ENCODE peak calls at places on chromosomes 13 and 19, in nine cellular contexts. A is stimulated activated CD4-positive, alpha-beta T cell treated with anti-CD3 and anti-CD28 coated beads, Interleukin-15, amount 100 ng/mL, for 1 hour; X is fibroblast of the aortic adventitia; C is iris pigment epithelial cell; S is HFFc6; V is M059J; K is mesothelial cell of epicardium; Z is hypothalamus; R is ACHN. D is an unnamed sample.

GRCh38 chr13:40974460-40975407 is 44.4 kb downstream of the ELF1 start:
- DNase-seq in A (no peak), X (peak), C (peak), S (peak), V (peak), K (no peak), Z (no peak), R (peak), D (no peak)

GRCh38 chr19:48992571-48993174 is 436 bp downstream of the GYS1 start:
- DNase-seq in A (no peak), X (no peak), C (no peak), S (no peak), V (peak), K (no peak), Z (peak), R (peak), D (no peak)

GRCh38 chr19:48390188-48391099 is 907 bp downstream of the KDELR1 start:
- DNase-seq in A (peak), X (peak), C (peak), S (peak), V (peak), K (no peak), Z (peak), R (peak), D (peak)

GRCh38 chr13:73521970-73522549 is 463.3 kb downstream of the KLF5 start:
- DNase-seq in A (no peak), X (peak), C (no peak), S (no peak), V (no peak), K (no peak), Z (no peak), R (no peak), D (no peak)

GRCh38 chr13:33318744-33319143 is 33.2 kb upstream of the STARD13 start:
- DNase-seq in A (no peak), X (no peak), C (no peak), S (peak), V (no peak), K (no peak), Z (no peak), R (no peak), D (no peak)

GRCh38 chr19:15283141-15283885 is 49.0 kb downstream of the BRD4 start:
- DNase-seq in A (no peak), X (peak), C (peak), S (peak), V (peak), K (no peak), Z (peak), R (no peak), D (no peak)

GRCh38 chr19:50322234-50322633 is 6.9 kb downstream of the KCNC3 start:
- DNase-seq in A (no peak), X (no peak), C (no peak), S (no peak), V (no peak), K (no peak), Z (no peak), R (no peak), D (no peak)

GRCh38 chr13:101473458-101473857 is 21.0 kb downstream of the ITGBL1 start:
- DNase-seq in A (no peak), X (peak), C (peak), S (peak), V (peak), K (no peak), Z (no peak), R (peak), D (peak)

GRCh38 chr13:95704510-95704909 is 27.6 kb downstream of the DNAJC3 start:
- DNase-seq in A (no peak), X (no peak), C (no peak), S (no peak), V (peak), K (no peak), Z (no peak), R (peak), D (no peak)

GRCh38 chr13:95083758-95084157 is 217.5 kb downstream of the ABCC4 start:
- DNase-seq in A (no peak), X (peak), C (peak), S (peak), V (peak), K (no peak), Z (no peak), R (no peak), D (no peak)

GRCh38 chr19:40549007-40549708 is 27.5 kb upstream of the SHKBP1 start:
- DNase-seq in A (peak), X (peak), C (peak), S (peak), V (no peak), K (peak), Z (peak), R (peak), D (no peak)

GRCh38 chr13:112733112-112733511 is 43.3 kb downstream of the ATP11A start:
- DNase-seq in A (no peak), X (no peak), C (no peak), S (no peak), V (no peak), K (no peak), Z (peak), R (no peak), D (no peak)

GRCh38 chr13:51532736-51533197 is 51.5 kb upstream of the WDFY2 start:
- DNase-seq in A (no peak), X (no peak), C (peak), S (no peak), V (peak), K (no peak), Z (no peak), R (no peak), D (no peak)

GRCh38 chr13:47168086-47168485 is 271.2 kb upstream of the HTR2A start:
- DNase-seq in A (no peak), X (peak), C (peak), S (peak), V (no peak), K (no peak), Z (no peak), R (no peak), D (no peak)